ENCODE peak calls at places on chromosomes 11 and 22, in nine cellular contexts. R is mucosa of descending colon, Q is upper lobe of right lung, D is left lung, F is kidney, U is endothelial cell of umbilical vein, L is ovary, G is thyroid gland, M is endodermal cell. X is an unnamed sample. For H3K9me3 and H3K36me3, the result is how much of the 10 kb centered on the place peaks cover.

GRCh38 chr22:36350751-36351594 is 36.8 kb downstream of the MYH9 start:
- DNase-seq in R (no peak), Q (no peak), D (no peak), F (peak), U (peak), L (peak), G (peak), M (peak), X (peak)

GRCh38 chr22:33579448-33580093 is 340.7 kb downstream of the LARGE1 start:
- DNase-seq in R (peak), Q (no peak), D (no peak), F (peak), U (no peak), L (peak), G (peak), M (peak), X (peak)

GRCh38 chr11:76609736-76610370 is 60.7 kb downstream of the LRRC32 start:
- DNase-seq in R (no peak), Q (no peak), D (no peak), F (no peak), U (no peak), L (peak), G (no peak), M (peak), X (no peak)

GRCh38 chr11:76810151-76810853 is 27.1 kb downstream of the TSKU start:
- DNase-seq in R (no peak), Q (no peak), D (no peak), F (no peak), U (peak), L (no peak), G (peak), M (peak), X (peak)

GRCh38 chr22:17285661-17286060 is 66.4 kb upstream of the ADA2 start:
- DNase-seq in R (no peak), Q (no peak), D (no peak), F (no peak), U (no peak), L (no peak), G (no peak), M (no peak), X (no peak)

GRCh38 chr11:69892237-69892985 is 73.2 kb upstream of the FGF3 start:
- DNase-seq in R (peak), Q (no peak), D (no peak), F (peak), U (no peak), L (no peak), G (no peak), M (peak), X (no peak)

GRCh38 chr11:62593434-62594044 is 2.2 kb upstream of the TUT1 start:
- DNase-seq in R (peak), Q (peak), D (peak), F (peak), U (peak), L (peak), G (peak), M (peak), X (peak)

GRCh38 chr11:71252782-71253730 is 679 bp upstream of the SHANK2 start:
- DNase-seq in R (no peak), Q (peak), D (no peak), F (no peak), U (no peak), L (no peak), G (peak), M (peak), X (no peak)

GRCh38 chr11:124499711-124500110 is 43.7 kb downstream of the OR8B12 start:
- DNase-seq in R (no peak), Q (no peak), D (no peak), F (no peak), U (no peak), L (no peak), G (no peak), M (no peak), X (no peak)

GRCh38 chr11:95282337-95282751 is 51.3 kb upstream of the SESN3 start:
- DNase-seq in R (no peak), Q (no peak), D (no peak), F (no peak), U (no peak), L (no peak), G (no peak), M (peak), X (no peak)

GRCh38 chr22:44577391-44578114 is 79.5 kb upstream of the RTL6 start:
- DNase-seq in R (peak), Q (peak), D (peak), F (no peak), U (no peak), L (no peak), G (no peak), M (no peak), X (no peak)

GRCh38 chr11:59212222-59212621 is 505 bp downstream of the MPEG1 start:
- DNase-seq in R (no peak), Q (no peak), D (no peak), F (no peak), U (no peak), L (no peak), G (no peak), M (no peak), X (no peak)

GRCh38 chr22:38032681-38033521 is 24.3 kb upstream of the PICK1 start:
- DNase-seq in R (no peak), Q (no peak), D (no peak), F (no peak), U (no peak), L (peak), G (no peak), M (no peak), X (no peak)

GRCh38 chr11:2529173-2529572 is 84.4 kb downstream of the KCNQ1 start:
- DNase-seq in R (peak), Q (no peak), D (no peak), F (no peak), U (no peak), L (peak), G (no peak), M (no peak), X (no peak)

GRCh38 chr22:17158568-17159503 is at the start of gene HDHD5:
- DNase-seq in R (peak), Q (peak), D (peak), F (peak), U (peak), L (peak), G (peak), M (peak), X (peak)

GRCh38 chr11:838441-839279 is 3.7 kb downstream of the POLR2L start:
- DNase-seq in R (peak), Q (no peak), D (no peak), F (no peak), U (peak), L (no peak), G (no peak), M (peak), X (no peak)

GRCh38 chr11:8234425-8234821 is 29.3 kb downstream of the LMO1 start:
- DNase-seq in R (no peak), Q (no peak), D (no peak), F (peak), U (no peak), L (no peak), G (peak), M (peak), X (no peak)

GRCh38 chr11:134849833-134850232 is 437.8 kb upstream of the B3GAT1 start:
- DNase-seq in R (no peak), Q (no peak), D (no peak), F (no peak), U (no peak), L (no peak), G (no peak), M (no peak), X (no peak)

GRCh38 chr11:3119141-3119821 is 45.8 kb downstream of the OSBPL5 start:
- DNase-seq in R (peak), Q (peak), D (peak), F (no peak), U (no peak), L (peak), G (peak), M (no peak), X (no peak)

GRCh38 chr11:111334495-111335123 is 36.3 kb downstream of the POU2AF3 start:
- DNase-seq in R (no peak), Q (no peak), D (no peak), F (no peak), U (no peak), L (no peak), G (no peak), M (peak), X (no peak)

GRCh38 chr11:126328001-126328390 is 24.1 kb downstream of the DCPS start:
- DNase-seq in R (peak), Q (peak), D (peak), F (peak), U (no peak), L (no peak), G (no peak), M (no peak), X (no peak)

GRCh38 chr11:35141538-35141937 is 2.6 kb downstream of the CD44 start:
- DNase-seq in R (peak), Q (peak), D (peak), F (no peak), U (no peak), L (no peak), G (peak), M (no peak), X (peak)

GRCh38 chr11:118214210-118214914 is 10.4 kb downstream of the JAML start:
- DNase-seq in R (no peak), Q (no peak), D (peak), F (no peak), U (no peak), L (no peak), G (no peak), M (no peak), X (no peak)

GRCh38 chr11:66904055-66904454 is 47.2 kb downstream of the LRFN4 start:
- DNase-seq in R (no peak), Q (no peak), D (no peak), F (peak), U (peak), L (no peak), G (no peak), M (no peak), X (no peak)

GRCh38 chr11:45941285-45941684 is 18.8 kb downstream of the LARGE2 start:
- DNase-seq in R (no peak), Q (no peak), D (no peak), F (no peak), U (no peak), L (no peak), G (no peak), M (no peak), X (no peak)

GRCh38 chr22:23411739-23412138 is 168.4 kb downstream of the IGLL1 start:
- DNase-seq in R (no peak), Q (no peak), D (no peak), F (no peak), U (no peak), L (no peak), G (no peak), M (no peak), X (no peak)

GRCh38 chr22:38353701-38354100 is 36.5 kb upstream of the CSNK1E start:
- DNase-seq in R (no peak), Q (no peak), D (no peak), F (no peak), U (no peak), L (no peak), G (peak), M (peak), X (no peak)

GRCh38 chr22:27113211-27114030 is 456.0 kb downstream of the MIAT start:
- DNase-seq in R (no peak), Q (no peak), D (peak), F (no peak), U (peak), L (peak), G (peak), M (no peak), X (no peak)

GRCh38 chr11:17508306-17508705 is 31.7 kb upstream of the ABCC8 start:
- DNase-seq in R (no peak), Q (no peak), D (no peak), F (peak), U (no peak), L (no peak), G (no peak), M (no peak), X (no peak)

GRCh38 chr11:15793032-15793996 is 563.0 kb downstream of the SOX6 start:
- DNase-seq in R (no peak), Q (no peak), D (no peak), F (no peak), U (peak), L (no peak), G (no peak), M (no peak), X (no peak)

GRCh38 chr11:7575841-7576451 is 62.1 kb downstream of the PPFIBP2 start:
- DNase-seq in R (peak), Q (no peak), D (peak), F (peak), U (no peak), L (no peak), G (peak), M (peak), X (peak)

GRCh38 chr22:25564979-25565677 is 653 bp downstream of the GRK3 start:
- DNase-seq in R (peak), Q (peak), D (peak), F (peak), U (peak), L (peak), G (peak), M (peak), X (peak)

GRCh38 chr22:34866501-34867171 is 199.3 kb upstream of the ISX start:
- DNase-seq in R (no peak), Q (no peak), D (no peak), F (no peak), U (no peak), L (no peak), G (no peak), M (no peak), X (no peak)

GRCh38 chr22:31501738-31502137 is 5.4 kb downstream of the SFI1 start:
- DNase-seq in R (no peak), Q (no peak), D (no peak), F (no peak), U (no peak), L (no peak), G (no peak), M (no peak), X (no peak)

GRCh38 chr11:65041206-65042035 is at the start of gene SAC3D1:
- DNase-seq in R (no peak), Q (peak), D (peak), F (no peak), U (peak), L (no peak), G (peak), M (peak), X (peak)

GRCh38 chr11:16321148-16321547 is 35.2 kb downstream of the SOX6 start:
- DNase-seq in R (no peak), Q (no peak), D (no peak), F (no peak), U (no peak), L (no peak), G (no peak), M (no peak), X (no peak)

GRCh38 chr11:123235687-123236261 is 40.7 kb upstream of the CLMP start:
- DNase-seq in R (no peak), Q (no peak), D (peak), F (no peak), U (no peak), L (peak), G (peak), M (no peak), X (no peak)

GRCh38 chr11:2298795-2299747 is 2.6 kb downstream of the C11orf21 start:
- DNase-seq in R (peak), Q (peak), D (no peak), F (peak), U (no peak), L (no peak), G (peak), M (peak), X (no peak)

GRCh38 chr11:2561283-2562180 is 116.7 kb downstream of the KCNQ1 start:
- DNase-seq in R (peak), Q (peak), D (peak), F (peak), U (no peak), L (peak), G (no peak), M (peak), X (no peak)

DNA sequence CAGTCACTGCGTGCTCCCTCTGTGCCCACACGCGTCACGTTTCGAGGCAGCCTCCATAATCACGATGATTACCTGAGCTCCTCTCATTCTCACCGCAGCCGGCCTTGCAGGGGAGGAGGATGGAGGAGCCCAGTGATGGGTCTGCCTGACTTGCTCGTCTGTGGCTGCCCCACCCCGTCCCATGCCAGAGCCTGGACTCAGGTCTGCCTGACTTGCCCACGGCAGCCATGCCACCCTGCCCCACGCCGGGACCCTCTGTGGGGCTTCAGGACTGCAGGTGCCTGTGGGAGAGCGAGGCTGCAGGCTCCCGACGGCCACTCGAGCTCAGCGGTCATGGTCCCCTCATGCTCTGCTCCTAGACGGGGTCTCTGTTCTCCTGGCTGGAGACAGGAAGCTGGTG is 1025.1 kb downstream of the BRD1 start:
- DNase-seq in R (no peak), Q (no peak), D (no peak), F (no peak), U (no peak), L (no peak), G (no peak), M (no peak), X (no peak)
- H3K9me3 ChIP-seq in R (under half), Q (under half), D (under half), F (under half), U (under half), L (under half), G (under half), M (under half), X (under half)

GRCh38 chr11:93738647-93739081 is 2.6 kb downstream of the TAF1D start:
- DNase-seq in R (no peak), Q (no peak), D (no peak), F (no peak), U (peak), L (no peak), G (no peak), M (no peak), X (no peak)
- H3K4me3 ChIP-seq in R (no peak), Q (peak), D (peak), F (peak), U (peak), L (no peak), G (no peak), M (peak), X (peak)

GRCh38 chr11:78465169-78465942 is 47.7 kb upstream of the GAB2 start:
- DNase-seq in R (peak), Q (no peak), D (no peak), F (peak), U (no peak), L (no peak), G (no peak), M (no peak), X (no peak)

GRCh38 chr11:78459738-78460137 is 42.1 kb upstream of the GAB2 start:
- DNase-seq in R (no peak), Q (no peak), D (no peak), F (no peak), U (peak), L (no peak), G (no peak), M (no peak), X (no peak)

DNA sequence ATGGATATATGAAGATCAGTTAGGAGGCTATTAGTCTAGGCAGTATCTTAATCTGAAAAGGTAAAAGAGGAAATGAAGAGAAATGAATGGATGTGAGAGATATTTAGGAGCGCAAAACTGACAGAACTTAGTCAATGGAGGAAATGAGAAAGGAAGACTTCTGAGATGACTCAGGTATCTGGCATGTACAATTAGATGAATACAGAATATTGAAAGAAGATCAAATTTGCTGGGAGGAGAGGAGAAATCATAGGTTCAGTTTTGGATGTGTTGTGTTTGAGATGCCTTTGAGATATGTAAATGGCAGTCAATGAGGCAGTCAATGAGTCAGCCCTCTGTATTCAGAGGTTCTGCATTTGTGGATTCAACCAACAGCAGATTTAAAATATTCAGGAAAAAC is 42.8 kb upstream of the GAB2 start:
- DNase-seq in R (no peak), Q (no peak), D (no peak), F (no peak), U (peak), L (no peak), G (no peak), M (no peak), X (no peak)
- H3K36me3 ChIP-seq in R (under half), Q (under half), D (under half), F (under half), U (under half), L (under half), G (under half), M (half or more), X (half or more)

GRCh38 chr11:73168925-73169579 is 26.9 kb upstream of the FCHSD2 start:
- DNase-seq in R (no peak), Q (no peak), D (no peak), F (peak), U (no peak), L (no peak), G (no peak), M (peak), X (no peak)
- H3K9me3 ChIP-seq in R (under half), Q (under half), D (under half), F (under half), U (under half), L (under half), G (under half), M (under half), X (under half)

GRCh38 chr11:80084614-80085013 is 643.8 kb upstream of the TENM4 start:
- DNase-seq in R (no peak), Q (no peak), D (no peak), F (no peak), U (no peak), L (no peak), G (no peak), M (no peak), X (no peak)
- H3K4me3 ChIP-seq in R (no peak), Q (no peak), D (no peak), F (no peak), U (no peak), L (no peak), G (no peak), M (no peak), X (no peak)

DNA sequence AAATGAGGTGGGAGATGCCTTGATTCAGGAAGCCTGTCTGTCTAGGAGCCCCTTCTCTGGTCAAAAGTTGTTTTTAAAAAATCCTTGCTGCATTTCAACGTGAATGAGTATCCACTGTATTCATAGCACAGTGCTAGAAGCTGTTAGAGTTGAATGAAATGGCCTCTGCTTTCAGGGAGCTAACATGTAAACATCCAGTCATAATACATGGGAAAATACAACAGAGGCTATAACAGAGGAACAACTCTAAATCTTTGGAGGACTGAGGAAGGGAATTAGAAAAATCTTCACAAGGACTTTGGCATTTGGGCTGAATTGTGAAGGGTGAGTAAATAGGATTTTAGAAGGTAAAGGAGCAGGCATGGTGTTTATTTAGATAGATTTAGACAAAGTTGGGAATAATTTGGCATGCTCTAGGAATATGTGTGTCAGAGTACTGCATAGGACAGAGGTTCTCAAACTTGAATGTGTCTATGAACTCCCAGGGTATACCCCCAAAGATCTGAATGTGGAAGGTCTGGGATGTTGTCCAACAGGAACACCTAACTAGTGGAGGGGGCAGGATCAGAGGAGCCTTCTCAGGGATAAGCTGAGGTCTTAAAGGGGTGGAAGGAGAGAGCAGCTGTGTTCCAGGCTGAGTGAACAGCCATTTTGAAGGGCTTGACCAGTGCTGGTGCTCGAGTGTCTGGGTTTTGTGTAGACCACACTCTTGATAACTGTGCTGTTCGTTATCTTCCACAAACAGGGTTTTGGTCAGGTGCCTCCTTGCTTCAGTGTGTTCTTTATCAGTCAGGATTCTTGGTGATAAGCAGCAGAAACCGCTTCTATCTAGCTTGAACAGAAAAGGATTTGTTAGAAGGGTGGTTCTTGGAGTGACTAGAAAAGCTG is 12.7 kb downstream of the SREBF2 start:
- DNase-seq in R (no peak), Q (no peak), D (no peak), F (no peak), U (no peak), L (no peak), G (no peak), M (peak), X (no peak)
- H3K36me3 ChIP-seq in R (under half), Q (under half), D (under half), F (under half), U (under half), L (under half), G (under half), M (under half), X (under half)